ENCODE peak calls at places on chromosomes 16 and 17, in four cellular contexts. V is lung, F is COR-L47, Z is GF-D8. D is an unnamed sample.

GRCh38 chr17:27578718-27579085 is 52.3 kb upstream of the LGALS9 start:
- DNase-seq in V (no peak), F (no peak), Z (no peak), D (no peak)

GRCh38 chr17:73357318-73357717 is 45.5 kb upstream of the CDC42EP4 start:
- DNase-seq in V (no peak), F (no peak), Z (no peak), D (no peak)

GRCh38 chr16:30398660-30399434 is 3.6 kb downstream of the ZNF48 start:
- DNase-seq in V (no peak), F (no peak), Z (no peak), D (no peak)

GRCh38 chr16:67653131-67654068 is 6.7 kb downstream of the ACD start:
- DNase-seq in V (no peak), F (peak), Z (no peak), D (no peak)

GRCh38 chr17:55446581-55447205 is 25.1 kb upstream of the MMD start:
- DNase-seq in V (no peak), F (no peak), Z (no peak), D (no peak)

GRCh38 chr17:7589204-7589868 is 558 bp downstream of the SOX15 start:
- DNase-seq in V (peak), F (no peak), Z (no peak), D (peak)

GRCh38 chr16:89723279-89724250 is 2.2 kb downstream of the ZNF276 start:
- DNase-seq in V (no peak), F (no peak), Z (no peak), D (no peak)

GRCh38 chr16:87554754-87555427 is 47.4 kb upstream of the JPH3 start:
- DNase-seq in V (no peak), F (no peak), Z (no peak), D (peak)

GRCh38 chr16:57748596-57748995 is 13.0 kb downstream of the KATNB1 start:
- DNase-seq in V (no peak), F (no peak), Z (no peak), D (no peak)

GRCh38 chr17:78045316-78045715 is 83.2 kb downstream of the TMC6 start:
- DNase-seq in V (no peak), F (no peak), Z (no peak), D (no peak)

GRCh38 chr17:60604686-60605334 is 4.8 kb downstream of the PPM1D start:
- DNase-seq in V (no peak), F (no peak), Z (no peak), D (no peak)

GRCh38 chr16:89357460-89357859 is 132.9 kb downstream of the ANKRD11 start:
- DNase-seq in V (no peak), F (no peak), Z (no peak), D (no peak)

D was measured in left lobe of liver.